ENCODE peak calls at places on chromosome 10, in four cellular contexts. J is HepG2, V is SK-N-SH, S is K562. F is an unnamed sample.

GRCh38 chr10:6202098-6202683 is 541 bp upstream of the PFKFB3 start:
- DNase-seq in J (no peak), V (no peak), S (no peak), F (no peak)

GRCh38 chr10:130242483-130242882 is 106.3 kb downstream of the GLRX3 start:
- DNase-seq in J (no peak), V (no peak), S (no peak), F (no peak)

GRCh38 chr10:121138112-121138860 is 287.1 kb downstream of the WDR11 start:
- DNase-seq in J (no peak), V (no peak), S (no peak), F (no peak)

GRCh38 chr10:17943033-17943745 is 8.5 kb upstream of the SLC39A12 start:
- DNase-seq in J (no peak), V (no peak), S (no peak), F (no peak)

GRCh38 chr10:94358480-94358879 is 4.3 kb downstream of the NOC3L start:
- DNase-seq in J (peak), V (no peak), S (no peak), F (no peak)

GRCh38 chr10:66927271-66927950 is 1.6 kb downstream of the LRRTM3 start:
- DNase-seq in J (no peak), V (no peak), S (no peak), F (no peak)

GRCh38 chr10:80187465-80188409 is 17.6 kb downstream of the ANXA11 start:
- DNase-seq in J (peak), V (no peak), S (peak), F (peak)

GRCh38 chr10:69503001-69503895 is 52.0 kb downstream of the TSPAN15 start:
- DNase-seq in J (no peak), V (no peak), S (no peak), F (no peak)

GRCh38 chr10:15363031-15363430 is 8.1 kb downstream of the FAM171A1 start:
- DNase-seq in J (no peak), V (no peak), S (no peak), F (no peak)

GRCh38 chr10:14416308-14416700 is 85.6 kb upstream of the FRMD4A start:
- DNase-seq in J (no peak), V (no peak), S (no peak), F (no peak)

GRCh38 chr10:86085686-86086085 is 280.9 kb downstream of the GRID1 start:
- DNase-seq in J (no peak), V (no peak), S (no peak), F (no peak)

GRCh38 chr10:21257919-21258318 is 267.6 kb downstream of the SKIDA1 start:
- DNase-seq in J (no peak), V (no peak), S (no peak), F (no peak)

GRCh38 chr10:78367012-78367411 is 333.3 kb downstream of the RPS24 start:
- DNase-seq in J (no peak), V (no peak), S (no peak), F (no peak)

GRCh38 chr10:32105782-32106382 is 49.7 kb upstream of the KIF5B start:
- DNase-seq in J (peak), V (no peak), S (no peak), F (no peak)

GRCh38 chr10:93408788-93409187 is 73.3 kb downstream of the MYOF start:
- DNase-seq in J (peak), V (no peak), S (no peak), F (no peak)

GRCh38 chr10:22993314-22993713 is 65.5 kb downstream of the ARMC3 start:
- DNase-seq in J (no peak), V (no peak), S (no peak), F (no peak)

GRCh38 chr10:11149499-11149898 is 131.8 kb downstream of the CELF2 start:
- DNase-seq in J (no peak), V (no peak), S (no peak), F (peak)
- H3K4me3 ChIP-seq in J (no peak), V (no peak), S (no peak), F (peak)

GRCh38 chr10:110400173-110400947 is 95.6 kb upstream of the SMNDC1 start:
- DNase-seq in J (no peak), V (no peak), S (no peak), F (no peak)

GRCh38 chr10:110397856-110398255 is 93.1 kb upstream of the SMNDC1 start:
- DNase-seq in J (no peak), V (no peak), S (no peak), F (no peak)

GRCh38 chr10:110396284-110396651 is 91.5 kb upstream of the SMNDC1 start:
- DNase-seq in J (no peak), V (no peak), S (no peak), F (no peak)

GRCh38 chr10:110399163-110400094 is 94.7 kb upstream of the SMNDC1 start:
- DNase-seq in J (peak), V (no peak), S (no peak), F (no peak)

DNA sequence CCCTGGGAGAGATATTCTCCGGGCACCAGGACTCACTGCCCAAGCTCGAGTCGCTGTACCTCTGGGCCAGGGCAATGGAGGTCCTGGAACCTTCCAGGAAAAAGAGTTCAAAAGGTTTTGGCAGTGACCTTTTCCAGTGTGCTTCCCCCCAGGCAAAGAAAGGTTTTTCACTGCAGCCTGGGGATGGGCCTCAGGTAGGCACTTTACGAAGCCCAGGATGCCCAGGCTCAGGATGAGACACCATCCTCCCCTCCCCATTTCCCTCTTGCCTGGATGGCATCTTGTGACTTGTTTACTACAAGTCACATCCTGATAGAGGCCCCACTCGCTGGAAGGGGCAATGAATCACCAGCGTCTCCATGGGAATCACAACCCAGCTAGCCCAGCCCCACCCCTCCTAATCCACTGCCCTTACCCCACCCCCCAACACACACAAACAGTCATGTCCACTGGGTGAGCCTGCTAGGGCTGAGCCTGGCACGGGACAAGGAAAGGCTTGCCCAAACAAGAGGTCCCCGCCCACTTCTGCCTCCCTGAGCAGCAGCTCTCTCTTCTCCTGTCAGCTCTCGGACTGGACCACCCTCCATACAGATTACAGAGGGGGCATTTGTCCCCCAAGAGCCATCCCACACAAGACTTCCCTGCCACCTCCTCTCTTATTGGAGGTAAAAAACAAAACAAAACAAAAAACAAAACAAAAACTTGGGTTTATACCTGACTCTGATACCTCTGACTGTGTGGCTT is 93.9 kb upstream of the SMNDC1 start:
- DNase-seq in J (peak), V (no peak), S (peak), F (peak)
- TF ChIP-seq MAX in J (no peak), V (no peak), S (no peak), F (no peak)

GRCh38 chr10:11824376-11824775 is 1.2 kb downstream of the PROSER2 start:
- DNase-seq in J (peak), V (no peak), S (no peak), F (no peak)
- H3K4me3 ChIP-seq in J (peak), V (peak), S (peak), F (no peak)

GRCh38 chr10:113111900-113112853 is 162.1 kb downstream of the TCF7L2 start:
- DNase-seq in J (peak), V (no peak), S (no peak), F (no peak)
- TF ChIP-seq MAX in J (no peak), V (no peak), S (no peak), F (no peak)

DNA sequence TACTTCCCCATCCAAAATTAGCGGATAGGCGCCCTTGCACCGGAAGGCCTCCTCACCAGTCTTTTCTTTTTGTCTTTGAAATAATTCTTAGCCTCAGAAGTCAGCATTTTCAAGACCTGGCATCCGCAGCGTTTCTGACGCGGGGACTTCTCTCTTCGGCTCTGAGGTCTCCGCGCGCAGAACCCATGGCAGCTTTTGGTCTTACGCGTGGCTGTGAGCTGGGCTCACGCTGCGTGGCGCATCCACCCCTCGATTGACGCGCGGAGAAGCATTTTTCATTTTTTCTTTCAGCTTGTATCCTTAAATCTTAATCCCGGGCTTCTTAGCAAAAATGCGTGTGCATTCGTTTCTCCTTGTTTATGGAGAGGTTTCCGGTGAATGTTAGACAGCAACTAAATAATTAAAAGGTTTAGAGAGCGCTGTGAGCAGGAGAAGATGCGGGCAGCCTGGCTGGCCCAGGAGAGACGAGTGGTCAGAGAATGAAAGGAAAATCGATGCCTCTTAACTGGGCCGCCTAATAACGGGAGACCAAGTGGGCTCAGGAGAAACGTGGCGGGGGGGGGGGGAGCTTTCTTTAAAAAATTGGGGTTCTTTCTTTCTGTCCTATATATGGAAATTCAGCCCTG is 2.0 kb upstream of the GATA3 start:
- DNase-seq in J (no peak), V (no peak), S (no peak), F (no peak)
- H3K4me3 ChIP-seq in J (no peak), V (peak), S (no peak), F (no peak)